ENCODE peak calls at places on chromosomes 4 and X, in six cellular contexts. One of them, this sample, is unnamed.

GRCh38 chr4:163540977-163541376 is 46.5 kb downstream of the TMA16 start:
- DNase-seq in colonic mucosa: no peak
- DNase-seq in IMR-90: peak; percentile 95
- DNase-seq in endothelial cell of umbilical vein: no peak
- DNase-seq in H9: no peak
- DNase-seq in mammary epithelial cell: peak; percentile 65
- DNase-seq in this sample: peak; percentile 89

GRCh38 chr4:156188596-156188995 is 234.9 kb upstream of the CTSO start:
- DNase-seq in mammary epithelial cell: no peak
- DNase-seq in colonic mucosa: no peak
- DNase-seq in endothelial cell of umbilical vein: no peak
- DNase-seq in IMR-90: no peak
- DNase-seq in H9: no peak
- DNase-seq in this sample: no peak

GRCh38 chr4:140609548-140610425 is 41.0 kb upstream of the UCP1 start:
- DNase-seq in endothelial cell of umbilical vein: peak; percentile 75
- DNase-seq in mammary epithelial cell: peak; percentile 45
- DNase-seq in IMR-90: peak; percentile 55
- DNase-seq in H9: no peak
- DNase-seq in colonic mucosa: no peak
- DNase-seq in this sample: peak; percentile 29

GRCh38 chrX:332496-332860 is 13.9 kb upstream of the GTPBP6 start:
- DNase-seq in endothelial cell of umbilical vein: no peak
- DNase-seq in H9: no peak
- DNase-seq in IMR-90: no peak
- DNase-seq in mammary epithelial cell: no peak
- DNase-seq in colonic mucosa: no peak
- DNase-seq in this sample: no peak

GRCh38 chr4:169345207-169345788 is 74.5 kb upstream of the SH3RF1 start:
- DNase-seq in endothelial cell of umbilical vein: peak; percentile 9
- DNase-seq in H9: no peak
- DNase-seq in mammary epithelial cell: peak; percentile 92
- DNase-seq in IMR-90: peak; percentile 86
- DNase-seq in colonic mucosa: no peak
- DNase-seq in this sample: peak; percentile 75

GRCh38 chr4:129371901-129372300 is 275.9 kb downstream of the C4orf33 start:
- DNase-seq in endothelial cell of umbilical vein: no peak
- DNase-seq in colonic mucosa: no peak
- DNase-seq in mammary epithelial cell: no peak
- DNase-seq in H9: no peak
- DNase-seq in IMR-90: no peak
- DNase-seq in this sample: no peak

GRCh38 chrX:112851161-112851779 is 10.6 kb upstream of the AMOT start:
- DNase-seq in mammary epithelial cell: peak; percentile 4
- DNase-seq in colonic mucosa: no peak
- DNase-seq in endothelial cell of umbilical vein: no peak
- DNase-seq in IMR-90: no peak
- DNase-seq in H9: peak; percentile 44
- DNase-seq in this sample: no peak

GRCh38 chr4:151038452-151039157 is 23.5 kb upstream of the LRBA start:
- DNase-seq in endothelial cell of umbilical vein: no peak
- DNase-seq in colonic mucosa: no peak
- DNase-seq in mammary epithelial cell: no peak
- DNase-seq in IMR-90: no peak
- DNase-seq in H9: no peak
- DNase-seq in this sample: no peak

GRCh38 chrX:40543661-40544328 is 37.0 kb upstream of the ATP6AP2 start:
- DNase-seq in endothelial cell of umbilical vein: peak; percentile 90
- DNase-seq in H9: no peak
- DNase-seq in IMR-90: peak; percentile 71
- DNase-seq in mammary epithelial cell: peak; percentile 55
- DNase-seq in colonic mucosa: no peak
- DNase-seq in this sample: peak; percentile 39

GRCh38 chrX:129653181-129653984 is 1.4 kb downstream of the APLN start:
- DNase-seq in mammary epithelial cell: no peak
- DNase-seq in H9: peak; percentile 19
- DNase-seq in colonic mucosa: no peak
- DNase-seq in IMR-90: no peak
- DNase-seq in endothelial cell of umbilical vein: no peak
- DNase-seq in this sample: no peak

GRCh38 chrX:129651756-129652564 is 2.8 kb downstream of the APLN start:
- DNase-seq in IMR-90: no peak
- DNase-seq in H9: peak; percentile 15
- DNase-seq in endothelial cell of umbilical vein: no peak
- DNase-seq in mammary epithelial cell: no peak
- DNase-seq in colonic mucosa: no peak
- DNase-seq in this sample: no peak

GRCh38 chrX:129650821-129651510 is 3.8 kb downstream of the APLN start:
- DNase-seq in colonic mucosa: no peak
- DNase-seq in H9: peak; percentile 14
- DNase-seq in mammary epithelial cell: no peak
- DNase-seq in IMR-90: no peak
- DNase-seq in endothelial cell of umbilical vein: no peak
- DNase-seq in this sample: no peak

GRCh38 chrX:129653985-129654651 is 638 bp downstream of the APLN start:
- DNase-seq in H9: no peak
- DNase-seq in colonic mucosa: no peak
- DNase-seq in endothelial cell of umbilical vein: no peak
- DNase-seq in mammary epithelial cell: peak; percentile 23
- DNase-seq in IMR-90: no peak
- DNase-seq in this sample: no peak

GRCh38 chrX:129652565-129653169 is 2.1 kb downstream of the APLN start:
- DNase-seq in H9: peak; percentile 8
- DNase-seq in endothelial cell of umbilical vein: no peak
- DNase-seq in colonic mucosa: no peak
- DNase-seq in mammary epithelial cell: no peak
- DNase-seq in IMR-90: no peak
- DNase-seq in this sample: no peak
- H3K9ac ChIP-seq in H9: no peak overlapping the region
- H3K9ac ChIP-seq in endothelial cell of umbilical vein: peak overlapping the region; percentile 81
- H3K9ac ChIP-seq in colonic mucosa: no peak overlapping the region
- H3K9ac ChIP-seq in mammary epithelial cell: no peak overlapping the region
- H3K9ac ChIP-seq in IMR-90: no peak overlapping the region
- H3K9ac ChIP-seq in this sample: no peak overlapping the region

GRCh38 chrX:16662402-16662801 is 12.4 kb downstream of the S100G start:
- DNase-seq in endothelial cell of umbilical vein: no peak
- DNase-seq in mammary epithelial cell: no peak
- DNase-seq in colonic mucosa: no peak
- DNase-seq in H9: no peak
- DNase-seq in IMR-90: no peak
- DNase-seq in this sample: no peak

GRCh38 chrX:16659326-16659725 is 9.4 kb downstream of the S100G start:
- DNase-seq in H9: no peak
- DNase-seq in IMR-90: no peak
- DNase-seq in colonic mucosa: no peak
- DNase-seq in endothelial cell of umbilical vein: no peak
- DNase-seq in mammary epithelial cell: no peak
- DNase-seq in this sample: no peak

GRCh38 chrX:16664626-16665025 is 14.7 kb downstream of the S100G start:
- DNase-seq in H9: no peak
- DNase-seq in colonic mucosa: no peak
- DNase-seq in endothelial cell of umbilical vein: no peak
- DNase-seq in mammary epithelial cell: no peak
- DNase-seq in IMR-90: no peak
- DNase-seq in this sample: no peak

GRCh38 chrX:16664059-16664458 is 14.1 kb downstream of the S100G start:
- DNase-seq in colonic mucosa: no peak
- DNase-seq in endothelial cell of umbilical vein: no peak
- DNase-seq in IMR-90: peak; percentile 67
- DNase-seq in H9: no peak
- DNase-seq in mammary epithelial cell: no peak
- DNase-seq in this sample: peak; percentile 19

GRCh38 chrX:16661495-16661894 is 11.5 kb downstream of the S100G start:
- DNase-seq in mammary epithelial cell: no peak
- DNase-seq in IMR-90: no peak
- DNase-seq in H9: no peak
- DNase-seq in endothelial cell of umbilical vein: no peak
- DNase-seq in colonic mucosa: no peak
- DNase-seq in this sample: no peak
- H3K4me1 ChIP-seq in mammary epithelial cell: peaks cover 4% of the 10 kb centered on the region
- H3K4me1 ChIP-seq in IMR-90: peaks cover 14% of the 10 kb centered on the region
- H3K4me1 ChIP-seq in H9: peaks cover 2% of the 10 kb centered on the region
- H3K4me1 ChIP-seq in endothelial cell of umbilical vein: peaks cover 11% of the 10 kb centered on the region
- H3K4me1 ChIP-seq in colonic mucosa: no peaks in the 10 kb centered on the region
- H3K4me1 ChIP-seq in this sample: peaks cover 18% of the 10 kb centered on the region

GRCh38 chr4:55033296-55033695 is 92.1 kb downstream of the KDR start:
- DNase-seq in IMR-90: no peak
- DNase-seq in colonic mucosa: no peak
- DNase-seq in mammary epithelial cell: no peak
- DNase-seq in endothelial cell of umbilical vein: no peak
- DNase-seq in H9: no peak
- DNase-seq in this sample: no peak

GRCh38 chr4:55032179-55032578 is 93.2 kb downstream of the KDR start:
- DNase-seq in endothelial cell of umbilical vein: no peak
- DNase-seq in IMR-90: no peak
- DNase-seq in H9: no peak
- DNase-seq in colonic mucosa: no peak
- DNase-seq in mammary epithelial cell: no peak
- DNase-seq in this sample: no peak

GRCh38 chr4:55031158-55031557 is 94.2 kb downstream of the KDR start:
- DNase-seq in H9: no peak
- DNase-seq in colonic mucosa: no peak
- DNase-seq in endothelial cell of umbilical vein: no peak
- DNase-seq in IMR-90: no peak
- DNase-seq in mammary epithelial cell: no peak
- DNase-seq in this sample: no peak

GRCh38 chr4:55030606-55031005 is 94.8 kb downstream of the KDR start:
- DNase-seq in IMR-90: no peak
- DNase-seq in mammary epithelial cell: no peak
- DNase-seq in colonic mucosa: no peak
- DNase-seq in H9: no peak
- DNase-seq in endothelial cell of umbilical vein: no peak
- DNase-seq in this sample: no peak

DNA sequence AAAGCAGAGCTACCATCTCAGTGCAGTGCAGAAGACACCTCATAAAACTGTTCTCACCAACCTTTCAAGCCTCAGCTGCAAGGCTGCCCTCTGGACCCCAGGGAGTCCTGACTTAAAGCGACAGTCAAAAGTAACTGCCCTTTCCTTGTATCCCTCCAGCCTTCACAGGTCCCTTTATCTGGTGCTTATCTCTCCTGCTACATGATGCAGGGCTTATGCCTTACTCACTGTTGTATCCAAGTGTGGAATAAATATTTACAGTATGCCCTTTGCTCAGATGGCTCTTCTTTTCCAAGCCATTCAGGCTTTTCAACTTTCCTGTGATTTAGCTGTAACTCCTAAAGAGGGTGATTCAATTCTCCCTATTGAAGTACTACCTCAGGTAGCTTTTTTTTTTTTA is 92.6 kb downstream of the KDR start:
- DNase-seq in mammary epithelial cell: no peak
- DNase-seq in IMR-90: no peak
- DNase-seq in H9: no peak
- DNase-seq in colonic mucosa: no peak
- DNase-seq in endothelial cell of umbilical vein: no peak
- DNase-seq in this sample: no peak
- H3K9ac ChIP-seq in mammary epithelial cell: no peak overlapping the region
- H3K9ac ChIP-seq in IMR-90: no peak overlapping the region
- H3K9ac ChIP-seq in H9: no peak overlapping the region
- H3K9ac ChIP-seq in colonic mucosa: no peak overlapping the region
- H3K9ac ChIP-seq in endothelial cell of umbilical vein: no peak overlapping the region
- H3K9ac ChIP-seq in this sample: no peak overlapping the region

DNA sequence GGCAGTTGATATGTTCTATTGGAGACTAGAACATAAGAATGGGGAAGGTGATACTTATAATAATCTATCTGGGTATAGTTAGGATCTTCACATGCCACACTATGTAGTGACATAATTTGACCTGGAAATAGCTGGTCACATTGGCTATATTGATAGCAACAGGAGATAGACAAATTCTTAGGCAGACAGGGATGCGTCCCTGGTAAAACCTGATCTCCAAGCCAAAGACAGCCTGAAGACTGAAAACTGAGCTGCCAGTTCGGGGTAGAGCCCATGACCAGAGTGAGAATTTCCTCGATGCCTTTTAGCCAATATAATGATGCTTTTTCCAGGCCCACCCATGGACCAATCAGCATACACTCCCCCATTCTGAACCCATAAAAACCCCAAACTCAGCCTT is 12.6 kb upstream of the CXCL2 start:
- DNase-seq in H9: no peak
- DNase-seq in colonic mucosa: no peak
- DNase-seq in endothelial cell of umbilical vein: no peak
- DNase-seq in mammary epithelial cell: no peak
- DNase-seq in IMR-90: no peak
- DNase-seq in this sample: no peak
- H3K4me1 ChIP-seq in H9: no peaks in the 10 kb centered on the region
- H3K4me1 ChIP-seq in colonic mucosa: no peaks in the 10 kb centered on the region
- H3K4me1 ChIP-seq in endothelial cell of umbilical vein: peaks cover 51% of the 10 kb centered on the region
- H3K4me1 ChIP-seq in mammary epithelial cell: peaks cover 76% of the 10 kb centered on the region
- H3K4me1 ChIP-seq in IMR-90: peaks cover 10% of the 10 kb centered on the region
- H3K4me1 ChIP-seq in this sample: peaks cover 60% of the 10 kb centered on the region

DNA sequence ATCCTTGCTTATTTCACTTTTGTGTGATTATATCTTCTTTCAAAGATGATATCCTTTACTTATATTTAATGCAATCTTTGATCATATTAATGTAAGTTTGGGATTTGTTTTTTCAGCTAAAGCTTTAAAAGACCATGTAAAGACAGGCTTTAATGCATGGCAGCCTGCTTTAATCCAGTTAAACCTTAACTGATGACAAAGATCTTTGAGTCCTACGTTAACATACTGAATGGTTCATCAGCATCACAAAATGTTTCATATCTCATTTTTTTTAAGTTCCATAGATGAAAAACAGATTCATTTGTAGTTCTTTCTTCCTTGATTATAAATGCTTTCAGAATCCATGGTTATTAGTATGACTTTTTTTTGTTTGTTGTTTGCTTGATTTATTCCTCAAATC is 1102.8 kb downstream of the FSTL5 start:
- DNase-seq in colonic mucosa: no peak
- DNase-seq in H9: no peak
- DNase-seq in IMR-90: no peak
- DNase-seq in endothelial cell of umbilical vein: no peak
- DNase-seq in mammary epithelial cell: no peak
- DNase-seq in this sample: no peak
- H3K9ac ChIP-seq in colonic mucosa: no peak overlapping the region
- H3K9ac ChIP-seq in H9: no peak overlapping the region
- H3K9ac ChIP-seq in IMR-90: no peak overlapping the region
- H3K9ac ChIP-seq in endothelial cell of umbilical vein: no peak overlapping the region
- H3K9ac ChIP-seq in mammary epithelial cell: no peak overlapping the region
- H3K9ac ChIP-seq in this sample: no peak overlapping the region

DNA sequence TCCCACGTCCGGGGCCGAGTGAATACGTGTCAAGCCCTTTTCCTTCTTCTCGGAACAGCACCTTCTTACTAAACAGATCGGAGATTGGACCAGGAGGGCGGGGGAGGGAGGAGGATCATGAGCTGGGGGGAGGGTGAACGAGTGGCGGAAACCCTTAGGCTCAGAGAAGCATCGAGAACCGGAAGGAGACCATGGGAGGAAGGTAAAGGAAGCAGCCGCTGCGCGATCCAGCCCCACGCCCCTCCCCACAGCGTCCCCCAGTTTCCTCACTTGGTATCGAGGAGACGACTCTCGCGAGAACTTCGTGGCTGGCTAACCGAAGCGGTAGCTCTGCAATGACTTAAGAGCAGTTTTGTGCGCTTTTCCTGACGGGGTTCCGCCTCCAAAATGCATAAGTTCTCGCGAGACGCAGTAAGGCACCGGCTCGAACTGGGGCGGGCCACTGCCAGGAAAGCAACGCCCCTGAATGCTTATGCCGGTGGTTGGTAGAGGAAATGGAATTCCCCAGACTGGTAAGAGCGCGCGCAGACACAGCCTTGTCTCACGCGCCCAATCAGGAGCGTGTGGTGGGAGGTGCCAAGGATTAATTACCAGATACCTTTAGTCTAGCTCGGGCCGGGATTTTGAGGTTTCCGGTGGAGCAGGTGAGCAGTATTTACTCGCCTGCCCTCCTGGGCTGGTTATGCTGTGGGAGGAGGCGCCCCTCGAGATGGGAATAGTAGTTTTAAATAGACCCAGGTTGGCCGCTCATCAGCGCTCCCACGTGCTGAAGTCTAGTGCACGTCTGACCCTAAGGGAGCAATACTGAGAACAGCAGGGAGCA is 534 bp upstream of the UBE2D3 start:
- DNase-seq in IMR-90: peak; percentile 100
- DNase-seq in colonic mucosa: peak; percentile 99
- DNase-seq in endothelial cell of umbilical vein: peak; percentile 100
- DNase-seq in H9: peak; percentile 99
- DNase-seq in mammary epithelial cell: peak; percentile 100
- DNase-seq in this sample: peak; percentile 100
- H3K4me1 ChIP-seq in IMR-90: peaks cover 4% of the 10 kb centered on the region
- H3K4me1 ChIP-seq in colonic mucosa: peaks cover 5% of the 10 kb centered on the region
- H3K4me1 ChIP-seq in endothelial cell of umbilical vein: peaks cover 28% of the 10 kb centered on the region
- H3K4me1 ChIP-seq in H9: no peaks in the 10 kb centered on the region
- H3K4me1 ChIP-seq in mammary epithelial cell: peaks cover 15% of the 10 kb centered on the region
- H3K4me1 ChIP-seq in this sample: peaks cover 23% of the 10 kb centered on the region